ENCODE peak calls at places on chromosomes 1 and 21, in ten cellular contexts. Y is choroid plexus epithelial cell; C is AG10803; P is fibroblast of the aortic adventitia; I is neural progenitor cell; Q is AG04450; V is CD8-positive, alpha-beta T cell; O is DND-41; H is GM12865; R is AG09309. N is an unnamed sample.

GRCh38 chr21:37636152-37636860 is 269.7 kb downstream of the DYRK1A start:
- DNase-seq in Q (peak), Y (peak), I (no peak), R (peak), V (no peak), C (peak), O (no peak), H (no peak), P (peak), N (peak)

GRCh38 chr1:52588535-52588934 is 13.6 kb upstream of the GPX7 start:
- DNase-seq in H (no peak), Y (no peak), I (no peak), C (no peak), R (no peak), Q (no peak), O (no peak), P (no peak), V (no peak), N (no peak)

GRCh38 chr1:29255134-29255666 is 18.9 kb downstream of the PTPRU start:
- DNase-seq in R (no peak), C (no peak), H (no peak), P (no peak), Y (no peak), V (no peak), O (no peak), I (no peak), Q (no peak), N (no peak)

GRCh38 chr1:247482747-247483146 is 24.8 kb upstream of the OR2B11 start:
- DNase-seq in P (no peak), C (no peak), Y (no peak), H (no peak), O (no peak), I (no peak), R (no peak), V (no peak), Q (no peak), N (peak)

GRCh38 chr1:113185463-113186104 is 112.6 kb downstream of the LRIG2 start:
- DNase-seq in C (no peak), I (no peak), H (peak), V (no peak), R (no peak), Y (no peak), P (no peak), O (no peak), Q (no peak), N (no peak)

GRCh38 chr21:27805696-27806095 is 838.8 kb upstream of the ADAMTS5 start:
- DNase-seq in Q (no peak), Y (no peak), V (no peak), R (no peak), O (no peak), H (no peak), I (no peak), C (no peak), P (no peak), N (no peak)

GRCh38 chr21:29075706-29076447 is 2.4 kb upstream of the CCT8 start:
- DNase-seq in H (no peak), O (no peak), C (no peak), Q (no peak), P (no peak), R (no peak), V (no peak), I (no peak), Y (no peak), N (no peak)

GRCh38 chr1:232533328-232533727 is 96.6 kb downstream of the SIPA1L2 start:
- DNase-seq in R (no peak), O (no peak), C (no peak), Y (no peak), I (no peak), H (no peak), Q (no peak), V (no peak), P (no peak), N (no peak)

GRCh38 chr1:234598974-234599616 is 10.9 kb downstream of the IRF2BP2 start:
- DNase-seq in C (peak), Y (peak), R (no peak), V (no peak), I (no peak), P (peak), H (no peak), Q (no peak), O (no peak), N (no peak)

GRCh38 chr1:208461680-208462079 is 217.5 kb upstream of the PLXNA2 start:
- DNase-seq in O (no peak), V (no peak), H (peak), Y (peak), Q (no peak), I (peak), P (no peak), C (no peak), R (no peak), N (no peak)

GRCh38 chr21:26842300-26842699 is 2.9 kb downstream of the ADAMTS1 start:
- DNase-seq in Y (peak), O (no peak), R (no peak), V (no peak), H (no peak), Q (no peak), C (peak), I (no peak), P (peak), N (no peak)

GRCh38 chr1:244304156-244304555 is 147.6 kb downstream of the ADSS2 start:
- DNase-seq in Q (no peak), P (no peak), Y (no peak), I (no peak), R (no peak), V (no peak), O (no peak), C (no peak), H (no peak), N (no peak)

GRCh38 chr1:218165687-218166088 is 119.4 kb upstream of the RRP15 start:
- DNase-seq in I (peak), P (no peak), O (no peak), V (no peak), Q (no peak), Y (peak), R (no peak), H (no peak), C (no peak), N (no peak)

GRCh38 chr21:21712761-21713558 is 714.8 kb downstream of the NCAM2 start:
- DNase-seq in H (no peak), Y (peak), V (no peak), O (no peak), P (peak), C (peak), R (no peak), Q (no peak), I (no peak), N (peak)

GRCh38 chr1:24526940-24527542 is 24.4 kb downstream of the RCAN3 start:
- DNase-seq in P (peak), I (peak), R (no peak), V (peak), Y (peak), O (peak), Q (no peak), C (peak), H (peak), N (no peak)

GRCh38 chr1:227035316-227035715 is 95.2 kb downstream of the COQ8A start:
- DNase-seq in Q (no peak), V (no peak), O (no peak), R (no peak), I (no peak), H (no peak), C (no peak), Y (no peak), P (no peak), N (no peak)

GRCh38 chr1:162023547-162024501 is at the start of gene OLFML2B:
- DNase-seq in I (peak), O (peak), Y (peak), P (peak), H (peak), C (peak), R (peak), Q (peak), V (peak), N (peak)

GRCh38 chr1:29256979-29257804 is 20.9 kb downstream of the PTPRU start:
- DNase-seq in I (peak), Q (no peak), P (peak), H (no peak), O (peak), C (no peak), R (no peak), Y (peak), V (no peak), N (no peak)

GRCh38 chr21:35329940-35330670 is 281.0 kb upstream of the RUNX1 start:
- DNase-seq in O (no peak), C (no peak), H (no peak), Y (no peak), I (no peak), R (no peak), Q (no peak), V (no peak), P (peak), N (no peak)

GRCh38 chr1:207883660-207884245 is 27.2 kb downstream of the CD34 start:
- DNase-seq in V (no peak), Y (no peak), Q (no peak), R (no peak), I (no peak), O (no peak), C (no peak), P (no peak), H (no peak), N (no peak)

GRCh38 chr1:225441314-225442119 is 13.7 kb upstream of the LBR start:
- DNase-seq in R (no peak), Y (peak), C (no peak), P (no peak), H (peak), O (no peak), Q (no peak), V (no peak), I (no peak), N (no peak)

GRCh38 chr1:226863446-226863845 is 7.0 kb upstream of the PSEN2 start:
- DNase-seq in I (no peak), O (peak), Y (peak), C (peak), V (no peak), R (peak), P (peak), H (no peak), Q (no peak), N (peak)

GRCh38 chr21:33642896-33643657 is 776 bp downstream of the ITSN1 start:
- DNase-seq in O (peak), Q (no peak), P (peak), R (no peak), Y (peak), H (peak), C (peak), I (peak), V (no peak), N (no peak)

GRCh38 chr1:6779089-6779805 is 6.0 kb upstream of the CAMTA1 start:
- DNase-seq in V (no peak), O (no peak), R (no peak), H (peak), P (no peak), C (no peak), Y (no peak), I (no peak), Q (no peak), N (no peak)

GRCh38 chr1:118074101-118074500 is 110.9 kb downstream of the SPAG17 start:
- DNase-seq in C (peak), Y (no peak), V (no peak), H (no peak), P (no peak), I (peak), R (no peak), O (no peak), Q (no peak), N (peak)

GRCh38 chr1:91851130-91852010 is 34.6 kb downstream of the TGFBR3 start:
- DNase-seq in I (no peak), Q (peak), Y (peak), P (peak), O (no peak), C (peak), R (no peak), H (no peak), V (no peak), N (no peak)

GRCh38 chr1:9345922-9346321 is 53.2 kb downstream of the SPSB1 start:
- DNase-seq in Y (no peak), P (no peak), O (no peak), R (no peak), V (no peak), H (no peak), I (no peak), C (no peak), Q (no peak), N (no peak)

GRCh38 chr1:66617362-66617761 is 83.4 kb downstream of the SGIP1 start:
- DNase-seq in Q (no peak), C (peak), R (no peak), Y (no peak), P (no peak), V (no peak), H (no peak), O (no peak), I (no peak), N (no peak)

GRCh38 chr1:168637350-168637991 is 61.1 kb downstream of the XCL1 start:
- DNase-seq in I (peak), O (no peak), Y (peak), V (no peak), Q (no peak), H (peak), R (peak), P (peak), C (no peak), N (no peak)

GRCh38 chr1:15848929-15849774 is 1.6 kb downstream of the SPEN start:
- DNase-seq in Y (peak), R (no peak), H (peak), V (peak), P (peak), I (peak), O (peak), Q (no peak), C (peak), N (peak)

GRCh38 chr21:32411366-32412161 is 942 bp upstream of the EVA1C start:
- DNase-seq in C (peak), H (no peak), R (no peak), I (peak), O (no peak), V (peak), P (peak), Q (no peak), Y (peak), N (no peak)

GRCh38 chr1:154862927-154863701 is 7.0 kb downstream of the KCNN3 start:
- DNase-seq in R (no peak), C (no peak), O (no peak), P (no peak), Q (no peak), V (no peak), H (no peak), Y (no peak), I (peak), N (no peak)

GRCh38 chr21:41611441-41611840 is 103.5 kb upstream of the TMPRSS2 start:
- DNase-seq in O (no peak), Y (no peak), Q (no peak), I (no peak), R (no peak), H (no peak), P (no peak), C (no peak), V (no peak), N (no peak)

GRCh38 chr1:44694863-44695478 is 20.5 kb downstream of the ARMH1 start:
- DNase-seq in Y (no peak), C (no peak), R (no peak), Q (no peak), H (peak), P (no peak), O (no peak), I (no peak), V (no peak), N (no peak)

GRCh38 chr1:201282216-201282615 is 1.1 kb upstream of the PKP1 start:
- DNase-seq in C (no peak), P (no peak), H (no peak), I (no peak), V (no peak), Q (no peak), R (no peak), O (no peak), Y (no peak), N (no peak)

GRCh38 chr1:91884459-91885290 is 1.3 kb downstream of the TGFBR3 start:
- DNase-seq in I (peak), O (no peak), R (no peak), V (no peak), H (peak), P (peak), Q (no peak), C (peak), Y (no peak), N (no peak)

GRCh38 chr1:46615088-46615487 is 1.5 kb downstream of the MOB3C start:
- DNase-seq in I (no peak), P (no peak), O (no peak), H (no peak), R (no peak), Q (no peak), V (no peak), Y (no peak), C (no peak), N (no peak)
- H3K4me3 ChIP-seq in I (no peak), P (peak), O (no peak), H (peak), R (no peak), Q (peak), V (peak), Y (no peak), C (peak), N (no peak)

GRCh38 chr1:163202833-163203451 is at the start of gene RGS5:
- DNase-seq in V (no peak), H (no peak), Q (no peak), I (peak), P (peak), R (no peak), Y (peak), C (peak), O (no peak), N (no peak)
- TF ChIP-seq CTCF in V (no peak), H (no peak), Q (no peak), I (no peak), P (no peak), R (no peak), Y (no peak), C (no peak), O (no peak), N (no peak)

GRCh38 chr1:27668121-27668807 is 3.7 kb downstream of the IFI6 start:
- DNase-seq in P (no peak), V (no peak), C (no peak), Q (no peak), I (no peak), R (no peak), O (no peak), H (no peak), Y (no peak), N (no peak)

GRCh38 chr1:27672750-27673112 is 739 bp upstream of the IFI6 start:
- DNase-seq in C (peak), Y (peak), O (no peak), P (peak), I (no peak), R (no peak), Q (no peak), H (no peak), V (no peak), N (no peak)

GRCh38 chr1:27668808-27669723 is 2.9 kb downstream of the IFI6 start:
- DNase-seq in P (peak), R (no peak), Y (peak), I (peak), O (peak), C (peak), H (peak), V (peak), Q (no peak), N (no peak)

GRCh38 chr1:27669876-27670275 is 2.1 kb downstream of the IFI6 start:
- DNase-seq in R (no peak), Y (no peak), P (no peak), I (no peak), O (no peak), V (no peak), Q (no peak), C (no peak), H (no peak), N (no peak)

DNA sequence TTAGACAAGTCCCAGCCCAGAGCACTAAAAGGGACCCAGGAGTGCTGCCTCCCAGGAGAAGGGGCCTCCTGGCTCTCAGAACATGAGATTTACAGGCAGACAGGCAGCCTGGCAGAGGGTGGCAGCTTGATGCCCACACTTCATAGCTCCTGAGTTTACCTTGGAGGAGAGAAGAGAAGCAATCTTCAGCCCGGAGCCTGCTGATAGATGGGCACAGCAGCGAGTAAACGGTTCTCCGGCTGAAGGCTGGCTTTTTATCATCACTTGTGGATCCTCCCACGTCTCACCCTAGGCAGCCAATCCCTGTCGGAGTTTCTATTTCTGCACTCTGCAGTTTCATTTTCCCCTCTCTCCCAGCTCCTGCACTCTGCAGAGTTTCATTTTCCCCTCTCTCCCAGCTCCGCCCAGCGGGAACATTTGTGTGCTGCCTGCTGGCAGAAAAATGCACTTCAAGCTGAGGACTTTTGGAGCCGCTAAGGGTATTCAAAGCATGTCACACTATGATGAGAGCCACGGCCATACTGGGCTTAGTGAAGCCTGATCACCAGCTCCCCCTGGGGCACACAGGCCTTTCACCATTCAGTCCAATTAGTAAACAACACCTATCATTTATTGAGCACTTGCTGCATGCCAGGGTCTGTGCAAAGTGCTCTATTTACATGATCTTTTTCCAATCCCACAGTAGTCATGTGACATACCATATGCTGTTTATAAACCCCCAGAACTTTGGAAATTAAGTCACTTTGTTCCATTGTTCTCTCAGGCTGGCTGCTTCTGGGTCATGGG is at the start of gene IFI6:
- DNase-seq in H (peak), Q (peak), V (peak), R (peak), P (peak), C (peak), O (peak), Y (peak), I (peak), N (peak)
- H3K4me3 ChIP-seq in H (peak), Q (peak), V (peak), R (peak), P (peak), C (peak), O (peak), Y (peak), I (peak), N (peak)

GRCh38 chr21:43929217-43929971 is 64.4 kb downstream of the AGPAT3 start:
- DNase-seq in C (no peak), V (no peak), I (no peak), R (no peak), H (no peak), O (no peak), Y (no peak), Q (no peak), P (no peak), N (no peak)
- TF ChIP-seq CTCF in C (no peak), V (no peak), I (no peak), R (no peak), H (no peak), O (no peak), Y (no peak), Q (no peak), P (no peak), N (no peak)

N was measured in BJ.